ENCODE peak calls at places on chromosomes 4 and X, in four cellular contexts. One of them, this sample, is unnamed.

GRCh38 chr4:64545593-64545992 is 136.3 kb upstream of the TECRL start:
- DNase-seq in HCT116: no peak
- DNase-seq in kidney: peak
- DNase-seq in HFF-Myc: no peak
- DNase-seq in this sample: no peak

GRCh38 chrX:104419211-104419610 is 146.8 kb upstream of the IL1RAPL2 start:
- DNase-seq in kidney: no peak
- DNase-seq in HCT116: no peak
- DNase-seq in HFF-Myc: no peak
- DNase-seq in this sample: peak

GRCh38 chr4:121648518-121648917 is 48.3 kb downstream of the ANXA5 start:
- DNase-seq in HCT116: no peak
- DNase-seq in HFF-Myc: no peak
- DNase-seq in kidney: no peak
- DNase-seq in this sample: no peak

GRCh38 chrX:103817502-103817901 is 14.6 kb downstream of the RAB9B start:
- DNase-seq in HFF-Myc: peak
- DNase-seq in kidney: no peak
- DNase-seq in HCT116: peak
- DNase-seq in this sample: peak

GRCh38 chr4:76886214-76886613 is 11.7 kb downstream of the SOWAHB start:
- DNase-seq in kidney: no peak
- DNase-seq in HCT116: no peak
- DNase-seq in HFF-Myc: no peak
- DNase-seq in this sample: no peak

GRCh38 chrX:70774223-70774622 is 134.3 kb downstream of the TEX11 start:
- DNase-seq in HFF-Myc: no peak
- DNase-seq in HCT116: no peak
- DNase-seq in kidney: no peak
- DNase-seq in this sample: no peak

GRCh38 chr4:53781614-53782467 is 190.6 kb upstream of the LNX1 start:
- DNase-seq in kidney: no peak
- DNase-seq in HFF-Myc: no peak
- DNase-seq in HCT116: no peak
- DNase-seq in this sample: no peak

GRCh38 chrX:14697453-14697852 is 168.1 kb downstream of the GLRA2 start:
- DNase-seq in kidney: no peak
- DNase-seq in HFF-Myc: peak
- DNase-seq in HCT116: peak
- DNase-seq in this sample: peak

GRCh38 chr4:166458756-166459155 is 585.7 kb downstream of the TLL1 start:
- DNase-seq in HCT116: no peak
- DNase-seq in HFF-Myc: no peak
- DNase-seq in kidney: no peak
- DNase-seq in this sample: no peak

GRCh38 chrX:70044541-70045245 is 5.0 kb downstream of the AWAT2 start:
- DNase-seq in HCT116: no peak
- DNase-seq in kidney: no peak
- DNase-seq in HFF-Myc: no peak
- DNase-seq in this sample: no peak

GRCh38 chrX:111506826-111507225 is 4.6 kb upstream of the SERTM2 start:
- DNase-seq in kidney: no peak
- DNase-seq in HFF-Myc: no peak
- DNase-seq in HCT116: no peak
- DNase-seq in this sample: no peak

GRCh38 chr4:98626350-98626749 is 32.1 kb downstream of the TSPAN5 start:
- DNase-seq in kidney: no peak
- DNase-seq in HFF-Myc: peak
- DNase-seq in HCT116: peak
- DNase-seq in this sample: peak

GRCh38 chr4:39698424-39699009 is 581 bp downstream of the UBE2K start:
- DNase-seq in kidney: no peak
- DNase-seq in HFF-Myc: no peak
- DNase-seq in HCT116: no peak
- DNase-seq in this sample: peak

GRCh38 chrX:39195156-39195555 is 393.9 kb downstream of the MID1IP1 start:
- DNase-seq in kidney: no peak
- DNase-seq in HCT116: no peak
- DNase-seq in HFF-Myc: no peak
- DNase-seq in this sample: peak

GRCh38 chr4:68361146-68361589 is 11.3 kb upstream of the YTHDC1 start:
- DNase-seq in HCT116: no peak
- DNase-seq in kidney: no peak
- DNase-seq in HFF-Myc: no peak
- DNase-seq in this sample: peak

GRCh38 chr4:15551740-15552446 is 82.2 kb downstream of the CC2D2A start:
- DNase-seq in HFF-Myc: no peak
- DNase-seq in kidney: no peak
- DNase-seq in HCT116: no peak
- DNase-seq in this sample: no peak

GRCh38 chrX:3788494-3789233 is 75.2 kb upstream of the PRKX start:
- DNase-seq in HFF-Myc: no peak
- DNase-seq in kidney: no peak
- DNase-seq in HCT116: no peak
- DNase-seq in this sample: no peak

GRCh38 chr4:147727476-147728028 is 4.3 kb upstream of the ARHGAP10 start:
- DNase-seq in kidney: no peak
- DNase-seq in HFF-Myc: no peak
- DNase-seq in HCT116: no peak
- DNase-seq in this sample: no peak

GRCh38 chr4:155564086-155564485 is 102.6 kb upstream of the GUCY1A1 start:
- DNase-seq in kidney: no peak
- DNase-seq in HFF-Myc: no peak
- DNase-seq in HCT116: no peak
- DNase-seq in this sample: no peak

GRCh38 chrX:71859637-71860036 is 51.0 kb upstream of the NHSL2 start:
- DNase-seq in HFF-Myc: no peak
- DNase-seq in HCT116: peak
- DNase-seq in kidney: no peak
- DNase-seq in this sample: peak

GRCh38 chr4:40656221-40656863 is 26.7 kb upstream of the RBM47 start:
- DNase-seq in kidney: no peak
- DNase-seq in HCT116: no peak
- DNase-seq in HFF-Myc: no peak
- DNase-seq in this sample: no peak

GRCh38 chr4:124454772-124455270 is 257.7 kb downstream of the ANKRD50 start:
- DNase-seq in HFF-Myc: no peak
- DNase-seq in HCT116: no peak
- DNase-seq in kidney: no peak
- DNase-seq in this sample: no peak

GRCh38 chrX:120293015-120293414 is 18.2 kb downstream of the TMEM255A start:
- DNase-seq in HCT116: no peak
- DNase-seq in kidney: no peak
- DNase-seq in HFF-Myc: no peak
- DNase-seq in this sample: no peak

GRCh38 chr4:52848255-52848654 is 13.9 kb upstream of the RASL11B start:
- DNase-seq in kidney: no peak
- DNase-seq in HCT116: no peak
- DNase-seq in HFF-Myc: no peak
- DNase-seq in this sample: no peak

DNA sequence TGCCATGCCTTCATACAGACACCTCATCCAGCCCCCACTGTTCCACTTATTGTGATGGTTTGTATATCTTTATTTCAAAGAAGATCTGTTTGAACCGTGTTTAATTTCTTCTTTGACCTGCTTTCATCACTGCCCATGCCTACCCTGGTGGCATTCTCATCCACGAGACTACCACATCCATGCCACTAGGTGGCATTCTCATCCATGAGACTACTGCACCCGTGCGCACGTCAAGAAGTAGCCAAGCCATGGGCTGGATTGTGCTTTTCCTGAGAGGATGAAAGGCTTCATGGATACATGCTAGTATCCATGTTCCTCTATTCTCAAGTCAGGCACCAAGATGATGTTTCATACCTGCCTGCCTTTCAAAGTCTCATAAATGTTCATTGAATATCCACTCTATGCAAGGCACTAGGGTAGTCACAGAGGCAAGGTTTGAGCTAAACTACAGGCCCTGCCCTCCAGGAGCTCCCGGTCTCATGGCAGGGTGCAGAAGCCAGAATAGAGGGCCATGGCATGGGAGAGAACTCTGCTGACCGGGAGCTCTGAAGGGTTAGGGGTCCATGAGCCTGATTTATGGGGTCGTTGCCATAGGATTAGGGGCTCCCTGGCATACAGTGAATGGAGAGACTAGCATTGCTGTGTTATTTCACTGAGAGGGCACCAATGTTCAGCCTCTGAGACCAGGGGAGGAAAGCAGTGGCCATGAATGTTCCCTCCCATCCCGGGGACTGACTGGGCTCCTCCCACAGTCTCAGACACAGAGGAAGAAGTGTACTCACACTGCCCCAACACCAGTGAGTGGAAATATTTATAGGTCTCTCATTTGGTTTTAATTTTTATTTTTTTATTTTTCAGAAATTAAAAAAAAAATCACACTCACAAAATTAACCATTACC is 24.8 kb upstream of the EOLA2 start:
- DNase-seq in HCT116: peak
- DNase-seq in HFF-Myc: peak
- DNase-seq in kidney: no peak
- DNase-seq in this sample: peak
- TF ChIP-seq CTCF in HCT116: peak
- TF ChIP-seq CTCF in HFF-Myc: peak
- TF ChIP-seq CTCF in kidney: peak
- TF ChIP-seq CTCF in this sample: peak

GRCh38 chrX:84907324-84907946 is 96.2 kb upstream of the APOOL start:
- DNase-seq in HFF-Myc: no peak
- DNase-seq in kidney: no peak
- DNase-seq in HCT116: no peak
- DNase-seq in this sample: no peak
- TF ChIP-seq CTCF in HFF-Myc: no peak
- TF ChIP-seq CTCF in kidney: no peak
- TF ChIP-seq CTCF in HCT116: no peak
- TF ChIP-seq CTCF in this sample: no peak

GRCh38 chr4:158529505-158529904 is 7.8 kb downstream of the RXFP1 start:
- DNase-seq in HCT116: no peak
- DNase-seq in HFF-Myc: no peak
- DNase-seq in kidney: no peak
- DNase-seq in this sample: no peak
- TF ChIP-seq CTCF in HCT116: no peak
- TF ChIP-seq CTCF in HFF-Myc: no peak
- TF ChIP-seq CTCF in kidney: no peak
- TF ChIP-seq CTCF in this sample: no peak

DNA sequence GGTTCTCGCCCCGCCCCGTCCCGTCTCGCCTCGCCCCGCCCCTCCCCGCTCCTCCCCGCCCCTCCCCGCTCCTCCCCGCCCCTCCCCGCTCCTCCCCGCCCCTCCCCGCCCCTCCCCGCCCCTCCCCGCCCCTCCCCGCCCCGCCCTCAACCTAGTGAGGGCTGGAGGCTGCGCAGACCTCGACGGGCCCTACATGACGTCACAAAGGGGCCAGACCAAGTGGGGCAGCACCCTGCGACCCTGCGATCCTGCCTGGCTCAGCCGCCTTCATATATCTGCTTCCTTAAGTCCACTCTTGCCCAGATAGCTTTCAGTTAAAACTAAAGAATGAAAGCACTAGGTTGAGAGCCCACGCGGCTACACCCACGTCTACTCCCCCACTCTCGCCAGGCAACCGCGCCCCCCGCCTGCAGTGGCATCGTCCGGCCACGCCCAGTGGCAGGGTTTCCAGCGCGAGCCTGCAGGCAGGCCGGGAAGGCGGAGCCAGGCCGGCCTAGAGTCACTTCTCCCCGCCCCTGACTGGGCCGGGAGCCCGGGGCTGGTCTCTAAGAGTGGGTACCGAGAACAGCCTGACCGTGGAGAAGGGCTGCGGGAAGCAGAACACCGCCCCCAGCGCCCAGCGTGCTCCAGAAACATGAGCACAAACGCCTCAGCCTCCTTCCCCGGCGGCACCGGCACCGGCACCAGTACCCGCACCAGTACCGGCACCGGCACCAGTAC is 1.5 kb upstream of the MAOA start:
- DNase-seq in HFF-Myc: peak
- DNase-seq in HCT116: peak
- DNase-seq in kidney: peak
- DNase-seq in this sample: peak
- TF ChIP-seq CTCF in HFF-Myc: no peak
- TF ChIP-seq CTCF in HCT116: no peak
- TF ChIP-seq CTCF in kidney: no peak
- TF ChIP-seq CTCF in this sample: no peak

DNA sequence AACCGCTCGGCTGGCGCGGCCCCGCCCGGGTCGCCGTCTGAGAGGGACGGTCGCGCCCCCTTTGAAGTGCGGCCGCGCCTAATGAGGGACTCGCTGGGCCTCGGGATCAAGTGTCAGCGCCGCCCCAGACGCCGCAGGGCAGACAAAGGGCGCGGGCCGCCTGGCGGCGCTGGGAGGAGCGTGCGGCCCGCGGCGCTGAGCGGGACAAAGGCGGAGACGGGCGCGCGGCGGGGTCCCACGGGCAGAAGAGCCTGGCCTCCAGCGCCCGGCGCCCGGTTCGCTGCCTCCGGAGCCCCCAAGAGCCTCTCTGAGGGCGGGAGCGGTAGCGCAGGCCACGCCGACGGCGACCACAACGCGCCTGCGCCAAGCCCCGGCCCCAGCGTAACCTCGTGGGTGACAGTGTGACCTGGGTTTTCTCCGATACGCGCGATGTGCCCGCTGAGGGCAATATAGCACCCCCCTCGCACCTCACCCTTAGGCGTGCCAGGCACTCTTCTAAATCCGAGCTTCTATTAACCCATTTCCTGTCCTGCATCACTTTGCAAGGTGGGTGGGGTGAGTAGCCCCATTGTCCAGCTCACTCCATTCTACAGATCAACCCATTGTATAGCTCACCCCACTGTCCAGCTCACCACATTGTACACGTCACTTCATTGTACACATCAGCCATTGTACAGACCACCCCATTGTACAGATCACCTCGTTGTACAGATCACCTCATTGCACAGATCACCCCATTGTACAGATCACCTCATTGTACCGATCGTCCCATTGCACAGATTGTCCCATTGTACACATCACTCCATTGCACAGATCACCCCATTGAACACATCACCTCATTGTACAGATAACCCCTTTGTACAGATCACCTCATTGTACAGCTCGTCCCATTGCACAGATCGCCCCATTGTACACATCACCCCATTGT is 33.7 kb upstream of the STX18 start:
- DNase-seq in kidney: peak
- DNase-seq in HFF-Myc: no peak
- DNase-seq in HCT116: peak
- DNase-seq in this sample: peak
- TF ChIP-seq CTCF in kidney: peak
- TF ChIP-seq CTCF in HFF-Myc: peak
- TF ChIP-seq CTCF in HCT116: no peak
- TF ChIP-seq CTCF in this sample: no peak